ENCODE peak calls at places on chromosomes 6 and 20, in seven cellular contexts. G is HS-5, I is endothelial cell, S is T-helper 1 cell, H is iPS-NIHi11, V is NCI-H1417, J is NCI-H510A. N is an unnamed sample.

GRCh38 chr6:73542882-73543281 is 22.1 kb upstream of the EEF1A1 start:
- DNase-seq in H (no peak), V (no peak), S (no peak), J (no peak), I (no peak), G (no peak), N (no peak)

GRCh38 chr6:112606726-112607125 is 259.6 kb downstream of the RFPL4B start:
- DNase-seq in S (no peak), H (no peak), I (no peak), G (no peak), V (no peak), J (no peak), N (no peak)

GRCh38 chr20:52972190-52972937 is at the start of gene TSHZ2:
- DNase-seq in V (peak), H (peak), J (peak), I (peak), S (peak), G (peak), N (peak)

GRCh38 chr6:34391711-34392496 is 565 bp downstream of the NUDT3 start:
- DNase-seq in J (peak), H (peak), S (peak), V (peak), I (peak), G (no peak), N (peak)

GRCh38 chr6:13351271-13351670 is 22.9 kb upstream of the TBC1D7 start:
- DNase-seq in H (peak), G (no peak), J (no peak), I (no peak), S (no peak), V (no peak), N (no peak)

GRCh38 chr20:24684954-24685691 is 215.7 kb downstream of the SYNDIG1 start:
- DNase-seq in S (no peak), J (no peak), V (no peak), H (peak), G (no peak), I (no peak), N (no peak)

GRCh38 chr6:132830236-132830799 is 15.9 kb downstream of the RPS12 start:
- DNase-seq in H (peak), V (peak), S (no peak), J (no peak), G (no peak), I (no peak), N (no peak)

GRCh38 chr20:36167826-36168634 is 13.5 kb downstream of the EPB41L1 start:
- DNase-seq in J (no peak), V (no peak), S (no peak), I (no peak), H (no peak), G (peak), N (no peak)

GRCh38 chr6:135286962-135287525 is 105.9 kb downstream of the MYB start:
- DNase-seq in G (no peak), I (no peak), H (no peak), S (no peak), J (no peak), V (no peak), N (no peak)

GRCh38 chr6:46993846-46994245 is 48.3 kb downstream of the ADGRF1 start:
- DNase-seq in S (no peak), H (no peak), I (no peak), V (no peak), G (peak), J (no peak), N (no peak)

GRCh38 chr20:45306431-45306982 is at the start of gene RBPJL:
- DNase-seq in V (no peak), I (peak), H (peak), J (no peak), S (no peak), G (no peak), N (peak)

GRCh38 chr20:32961956-32962517 is 42.2 kb downstream of the SUN5 start:
- DNase-seq in V (no peak), G (no peak), S (no peak), I (no peak), J (no peak), H (no peak), N (no peak)

GRCh38 chr6:157539421-157539822 is 158.4 kb downstream of the ZDHHC14 start:
- DNase-seq in V (no peak), G (no peak), S (no peak), I (no peak), H (no peak), J (no peak), N (no peak)

GRCh38 chr6:52620906-52621190 is 44.0 kb upstream of the TRAM2 start:
- DNase-seq in J (no peak), H (no peak), V (peak), S (no peak), I (no peak), G (no peak), N (no peak)

GRCh38 chr6:1724616-1725015 is 114.9 kb downstream of the FOXC1 start:
- DNase-seq in I (peak), S (no peak), G (no peak), H (no peak), V (peak), J (peak), N (no peak)

GRCh38 chr20:61864481-61864880 is 201.2 kb downstream of the TAF4 start:
- DNase-seq in I (no peak), J (no peak), H (no peak), G (no peak), S (no peak), V (no peak), N (no peak)

GRCh38 chr20:63567382-63568169 is 6.5 kb downstream of the HELZ2 start:
- DNase-seq in V (no peak), I (no peak), G (no peak), J (no peak), S (peak), H (no peak), N (no peak)

GRCh38 chr6:33299237-33299944 is 649 bp upstream of the RGL2 start:
- DNase-seq in V (peak), H (peak), I (peak), G (peak), J (peak), S (peak), N (peak)

GRCh38 chr6:31888281-31889258 is 8.9 kb downstream of the EHMT2 start:
- DNase-seq in I (peak), S (no peak), G (no peak), J (no peak), V (no peak), H (peak), N (peak)

GRCh38 chr20:59004493-59004762 is 2.6 kb downstream of the CTSZ start:
- DNase-seq in S (peak), J (no peak), H (no peak), V (no peak), I (no peak), G (no peak), N (peak)

GRCh38 chr6:4607026-4607704 is 169.0 kb upstream of the CDYL start:
- DNase-seq in H (peak), S (no peak), G (peak), V (no peak), J (no peak), I (no peak), N (no peak)

GRCh38 chr6:39079197-39079596 is 30.6 kb downstream of the GLP1R start:
- DNase-seq in G (no peak), H (no peak), I (no peak), V (no peak), J (no peak), S (no peak), N (no peak)

GRCh38 chr20:8578191-8578690 is 446.2 kb downstream of the PLCB1 start:
- DNase-seq in I (no peak), J (no peak), G (no peak), H (no peak), S (no peak), V (no peak), N (no peak)

GRCh38 chr6:65760285-65760684 is 53.3 kb upstream of the EYS start:
- DNase-seq in H (no peak), I (no peak), S (no peak), V (no peak), J (no peak), G (peak), N (no peak)

GRCh38 chr6:114785235-114786127 is 442.7 kb upstream of the HS3ST5 start:
- DNase-seq in G (peak), J (no peak), I (no peak), S (no peak), V (no peak), H (no peak), N (no peak)

GRCh38 chr20:58349586-58349985 is 39.4 kb upstream of the VAPB start:
- DNase-seq in J (no peak), S (no peak), I (no peak), G (peak), H (no peak), V (no peak), N (no peak)

GRCh38 chr6:153963352-153963751 is 75.7 kb upstream of the OPRM1 start:
- DNase-seq in S (no peak), H (no peak), I (no peak), J (no peak), G (no peak), V (no peak), N (no peak)

GRCh38 chr6:37078814-37079213 is 73.4 kb downstream of the FGD2 start:
- DNase-seq in H (no peak), G (no peak), J (no peak), I (no peak), V (peak), S (no peak), N (no peak)

GRCh38 chr20:10558635-10559187 is 115.1 kb downstream of the JAG1 start:
- DNase-seq in I (no peak), S (no peak), V (no peak), G (peak), H (no peak), J (no peak), N (no peak)

GRCh38 chr20:57704245-57704644 is 5.6 kb downstream of the PMEPA1 start:
- DNase-seq in J (no peak), I (no peak), H (no peak), V (no peak), G (no peak), S (no peak), N (no peak)

GRCh38 chr6:141105481-141105880 is 1027.2 kb upstream of the GJE1 start:
- DNase-seq in V (peak), J (no peak), H (peak), I (no peak), S (no peak), G (no peak), N (no peak)

GRCh38 chr6:137363805-137364138 is 130.4 kb downstream of the OLIG3 start:
- DNase-seq in I (no peak), S (no peak), J (no peak), G (peak), H (no peak), V (no peak), N (no peak)

GRCh38 chr6:134119481-134119880 is 67.1 kb upstream of the SLC2A12 start:
- DNase-seq in H (no peak), J (no peak), S (no peak), I (no peak), G (no peak), V (no peak), N (no peak)

GRCh38 chr20:20492521-20493334 is 124.8 kb downstream of the INSM1 start:
- DNase-seq in G (no peak), H (peak), J (no peak), V (no peak), I (peak), S (no peak), N (no peak)

GRCh38 chr6:111982681-111983080 is 71.2 kb upstream of the CCN6 start:
- DNase-seq in J (no peak), H (peak), S (no peak), I (no peak), G (no peak), V (no peak), N (no peak)

GRCh38 chr6:22551280-22551679 is 18.1 kb upstream of the HDGFL1 start:
- DNase-seq in G (no peak), I (no peak), S (no peak), J (no peak), H (no peak), V (no peak), N (no peak)

N was measured in effector CD4-positive, alpha-beta T cell.